ENCODE peak calls at places on chromosomes 4 and X, in ten cellular contexts. K, O, A, J, G, P, T, R, H and Y are unnamed samples.

GRCh38 chr4:156892695-156893211 is 78.8 kb downstream of the PDGFC start:
- DNase-seq in T (no peak), H (no peak), A (no peak), K (no peak), J (no peak), O (no peak), R (no peak), P (no peak), G (no peak), Y (no peak)

GRCh38 chrX:45669715-45670360 is 469.2 kb upstream of the DIPK2B start:
- DNase-seq in R (no peak), H (no peak), K (no peak), T (no peak), G (no peak), P (no peak), J (no peak), O (no peak), A (no peak), Y (no peak)

GRCh38 chrX:28884823-28885222 is 297.6 kb downstream of the IL1RAPL1 start:
- DNase-seq in O (no peak), J (no peak), R (no peak), T (no peak), A (no peak), P (no peak), H (no peak), G (no peak), K (no peak), Y (no peak)

GRCh38 chr4:163167333-163167626 is 590 bp upstream of the NAF1 start:
- DNase-seq in G (no peak), P (no peak), O (no peak), J (no peak), A (no peak), K (no peak), T (no peak), H (peak), R (peak), Y (no peak)

GRCh38 chrX:68693481-68694410 is 46.3 kb downstream of the STARD8 start:
- DNase-seq in P (peak), T (peak), G (peak), R (no peak), J (no peak), K (peak), O (peak), H (peak), A (peak), Y (peak)

GRCh38 chr4:121307441-121308327 is 73.1 kb downstream of the QRFPR start:
- DNase-seq in O (peak), J (peak), P (no peak), R (no peak), A (no peak), T (peak), G (no peak), K (no peak), H (peak), Y (no peak)

GRCh38 chr4:111641813-111642579 is 503.3 kb upstream of the FAM241A start:
- DNase-seq in H (peak), J (peak), R (peak), A (peak), T (peak), K (no peak), O (peak), P (peak), G (peak), Y (peak)

GRCh38 chrX:151919610-151920009 is 6.9 kb downstream of the MAGEA4 start:
- DNase-seq in G (no peak), O (no peak), H (no peak), R (no peak), A (no peak), J (no peak), P (no peak), T (no peak), K (no peak), Y (no peak)

GRCh38 chr4:24805036-24805435 is 9.7 kb downstream of the SOD3 start:
- DNase-seq in T (no peak), G (no peak), O (no peak), J (no peak), A (no peak), P (no peak), K (no peak), H (no peak), R (no peak), Y (no peak)